ENCODE peak calls at places on chromosome 5, in nine cellular contexts. One of them, this sample, is unnamed.

GRCh38 chr5:140400730-140401361 is 787 bp upstream of the ANKHD1 start:
- DNase-seq in astrocyte of the cerebellum: peak
- DNase-seq in colonic mucosa: peak
- DNase-seq in IMR-90: peak
- DNase-seq in NB4: peak
- DNase-seq in natural killer cell: peak
- DNase-seq in GM06990: peak
- DNase-seq in AG04450: peak
- DNase-seq in heart right ventricle: peak
- DNase-seq in this sample: peak

GRCh38 chr5:59793000-59793399 is 100.5 kb downstream of the PDE4D start:
- DNase-seq in astrocyte of the cerebellum: peak
- DNase-seq in colonic mucosa: peak
- DNase-seq in IMR-90: peak
- DNase-seq in NB4: peak
- DNase-seq in natural killer cell: no peak
- DNase-seq in GM06990: no peak
- DNase-seq in AG04450: peak
- DNase-seq in heart right ventricle: peak
- DNase-seq in this sample: no peak

GRCh38 chr5:138077064-138077696 is 6.7 kb upstream of the WNT8A start:
- DNase-seq in astrocyte of the cerebellum: peak
- DNase-seq in colonic mucosa: peak
- DNase-seq in IMR-90: peak
- DNase-seq in NB4: peak
- DNase-seq in natural killer cell: no peak
- DNase-seq in GM06990: no peak
- DNase-seq in AG04450: peak
- DNase-seq in heart right ventricle: no peak
- DNase-seq in this sample: no peak

GRCh38 chr5:6596388-6596787 is 36.5 kb downstream of the NSUN2 start:
- DNase-seq in astrocyte of the cerebellum: no peak
- DNase-seq in colonic mucosa: no peak
- DNase-seq in IMR-90: no peak
- DNase-seq in NB4: no peak
- DNase-seq in natural killer cell: no peak
- DNase-seq in GM06990: no peak
- DNase-seq in AG04450: no peak
- DNase-seq in heart right ventricle: no peak
- DNase-seq in this sample: no peak

GRCh38 chr5:66246621-66247020 is 102.5 kb downstream of the SREK1 start:
- DNase-seq in astrocyte of the cerebellum: peak
- DNase-seq in colonic mucosa: no peak
- DNase-seq in IMR-90: peak
- DNase-seq in NB4: no peak
- DNase-seq in natural killer cell: no peak
- DNase-seq in GM06990: no peak
- DNase-seq in AG04450: peak
- DNase-seq in heart right ventricle: no peak
- DNase-seq in this sample: no peak

GRCh38 chr5:3299441-3299840 is 296.2 kb upstream of the IRX1 start:
- DNase-seq in astrocyte of the cerebellum: no peak
- DNase-seq in colonic mucosa: no peak
- DNase-seq in IMR-90: no peak
- DNase-seq in NB4: no peak
- DNase-seq in natural killer cell: no peak
- DNase-seq in GM06990: no peak
- DNase-seq in AG04450: no peak
- DNase-seq in heart right ventricle: no peak
- DNase-seq in this sample: no peak

GRCh38 chr5:144832416-144832815 is 661.7 kb downstream of the KCTD16 start:
- DNase-seq in astrocyte of the cerebellum: no peak
- DNase-seq in colonic mucosa: no peak
- DNase-seq in IMR-90: no peak
- DNase-seq in NB4: no peak
- DNase-seq in natural killer cell: no peak
- DNase-seq in GM06990: no peak
- DNase-seq in AG04450: no peak
- DNase-seq in heart right ventricle: no peak
- DNase-seq in this sample: no peak

GRCh38 chr5:125992050-125992449 is 431.2 kb upstream of the GRAMD2B start:
- DNase-seq in astrocyte of the cerebellum: no peak
- DNase-seq in colonic mucosa: no peak
- DNase-seq in IMR-90: no peak
- DNase-seq in NB4: no peak
- DNase-seq in natural killer cell: no peak
- DNase-seq in GM06990: no peak
- DNase-seq in AG04450: no peak
- DNase-seq in heart right ventricle: no peak
- DNase-seq in this sample: no peak

GRCh38 chr5:80704221-80704620 is 49.4 kb upstream of the DHFR start:
- DNase-seq in astrocyte of the cerebellum: no peak
- DNase-seq in colonic mucosa: no peak
- DNase-seq in IMR-90: no peak
- DNase-seq in NB4: no peak
- DNase-seq in natural killer cell: no peak
- DNase-seq in GM06990: no peak
- DNase-seq in AG04450: no peak
- DNase-seq in heart right ventricle: no peak
- DNase-seq in this sample: no peak

GRCh38 chr5:16983022-16983639 is 47.0 kb upstream of the MYO10 start:
- DNase-seq in astrocyte of the cerebellum: no peak
- DNase-seq in colonic mucosa: no peak
- DNase-seq in IMR-90: no peak
- DNase-seq in NB4: no peak
- DNase-seq in natural killer cell: no peak
- DNase-seq in GM06990: no peak
- DNase-seq in AG04450: no peak
- DNase-seq in heart right ventricle: no peak
- DNase-seq in this sample: no peak

GRCh38 chr5:76204713-76205112 is 121.5 kb downstream of the SV2C start:
- DNase-seq in astrocyte of the cerebellum: no peak
- DNase-seq in colonic mucosa: peak
- DNase-seq in IMR-90: no peak
- DNase-seq in NB4: no peak
- DNase-seq in natural killer cell: no peak
- DNase-seq in GM06990: no peak
- DNase-seq in AG04450: no peak
- DNase-seq in heart right ventricle: no peak
- DNase-seq in this sample: no peak

GRCh38 chr5:172046613-172047012 is 40.2 kb upstream of the FBXW11 start:
- DNase-seq in astrocyte of the cerebellum: no peak
- DNase-seq in colonic mucosa: no peak
- DNase-seq in IMR-90: no peak
- DNase-seq in NB4: no peak
- DNase-seq in natural killer cell: no peak
- DNase-seq in GM06990: no peak
- DNase-seq in AG04450: no peak
- DNase-seq in heart right ventricle: no peak
- DNase-seq in this sample: no peak

GRCh38 chr5:8098044-8098443 is 229.1 kb downstream of the MTRR start:
- DNase-seq in astrocyte of the cerebellum: no peak
- DNase-seq in colonic mucosa: no peak
- DNase-seq in IMR-90: no peak
- DNase-seq in NB4: no peak
- DNase-seq in natural killer cell: no peak
- DNase-seq in GM06990: no peak
- DNase-seq in AG04450: no peak
- DNase-seq in heart right ventricle: no peak
- DNase-seq in this sample: no peak

GRCh38 chr5:68077349-68077894 is 138.1 kb upstream of the PIK3R1 start:
- DNase-seq in astrocyte of the cerebellum: no peak
- DNase-seq in colonic mucosa: no peak
- DNase-seq in IMR-90: no peak
- DNase-seq in NB4: no peak
- DNase-seq in natural killer cell: no peak
- DNase-seq in GM06990: no peak
- DNase-seq in AG04450: no peak
- DNase-seq in heart right ventricle: no peak
- DNase-seq in this sample: no peak

GRCh38 chr5:96548941-96549340 is 113.2 kb upstream of the CAST start:
- DNase-seq in astrocyte of the cerebellum: no peak
- DNase-seq in colonic mucosa: no peak
- DNase-seq in IMR-90: no peak
- DNase-seq in NB4: no peak
- DNase-seq in natural killer cell: no peak
- DNase-seq in GM06990: no peak
- DNase-seq in AG04450: no peak
- DNase-seq in heart right ventricle: no peak
- DNase-seq in this sample: no peak

GRCh38 chr5:23208959-23209431 is 298.4 kb upstream of the PRDM9 start:
- DNase-seq in astrocyte of the cerebellum: no peak
- DNase-seq in colonic mucosa: no peak
- DNase-seq in IMR-90: peak
- DNase-seq in NB4: peak
- DNase-seq in natural killer cell: no peak
- DNase-seq in GM06990: no peak
- DNase-seq in AG04450: no peak
- DNase-seq in heart right ventricle: no peak
- DNase-seq in this sample: no peak

GRCh38 chr5:172959824-172960799 is 888 bp downstream of the RPL26L1 start:
- DNase-seq in astrocyte of the cerebellum: no peak
- DNase-seq in colonic mucosa: no peak
- DNase-seq in IMR-90: no peak
- DNase-seq in NB4: no peak
- DNase-seq in natural killer cell: no peak
- DNase-seq in GM06990: no peak
- DNase-seq in AG04450: no peak
- DNase-seq in heart right ventricle: no peak
- DNase-seq in this sample: no peak

GRCh38 chr5:35780236-35780635 is 76.5 kb upstream of the IL7R start:
- DNase-seq in astrocyte of the cerebellum: no peak
- DNase-seq in colonic mucosa: no peak
- DNase-seq in IMR-90: no peak
- DNase-seq in NB4: no peak
- DNase-seq in natural killer cell: no peak
- DNase-seq in GM06990: no peak
- DNase-seq in AG04450: no peak
- DNase-seq in heart right ventricle: no peak
- DNase-seq in this sample: no peak
- TF ChIP-seq CTCF in astrocyte of the cerebellum: no peak
- TF ChIP-seq CTCF in colonic mucosa: no peak
- TF ChIP-seq CTCF in IMR-90: no peak
- TF ChIP-seq CTCF in NB4: no peak
- TF ChIP-seq CTCF in natural killer cell: no peak
- TF ChIP-seq CTCF in GM06990: no peak
- TF ChIP-seq CTCF in AG04450: no peak
- TF ChIP-seq CTCF in heart right ventricle: no peak
- TF ChIP-seq CTCF in this sample: no peak

DNA sequence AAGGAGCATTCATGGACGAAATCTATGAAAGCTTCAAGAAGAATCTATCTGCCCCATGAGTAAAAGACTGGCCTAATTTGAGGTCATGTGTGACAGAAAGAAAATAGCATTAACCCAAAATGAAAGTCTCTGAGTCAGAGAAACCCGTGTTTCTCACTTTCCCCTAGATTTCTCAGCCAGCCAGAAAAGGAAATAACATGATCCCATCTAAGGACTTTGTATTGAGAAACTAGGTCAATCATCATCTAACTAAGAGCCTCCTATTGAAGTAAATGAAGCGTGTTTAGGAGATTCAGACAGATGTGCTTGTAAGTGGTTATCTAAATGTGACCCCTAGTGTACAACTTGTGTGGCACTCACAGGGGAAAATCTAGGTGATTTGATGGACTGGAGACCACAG is 77.3 kb upstream of the ZNF366 start:
- DNase-seq in astrocyte of the cerebellum: no peak
- DNase-seq in colonic mucosa: no peak
- DNase-seq in IMR-90: no peak
- DNase-seq in NB4: no peak
- DNase-seq in natural killer cell: no peak
- DNase-seq in GM06990: peak
- DNase-seq in AG04450: no peak
- DNase-seq in heart right ventricle: no peak
- DNase-seq in this sample: no peak
- TF ChIP-seq CTCF in astrocyte of the cerebellum: no peak
- TF ChIP-seq CTCF in colonic mucosa: no peak
- TF ChIP-seq CTCF in IMR-90: no peak
- TF ChIP-seq CTCF in NB4: no peak
- TF ChIP-seq CTCF in natural killer cell: no peak
- TF ChIP-seq CTCF in GM06990: peak
- TF ChIP-seq CTCF in AG04450: no peak
- TF ChIP-seq CTCF in heart right ventricle: no peak
- TF ChIP-seq CTCF in this sample: no peak

DNA sequence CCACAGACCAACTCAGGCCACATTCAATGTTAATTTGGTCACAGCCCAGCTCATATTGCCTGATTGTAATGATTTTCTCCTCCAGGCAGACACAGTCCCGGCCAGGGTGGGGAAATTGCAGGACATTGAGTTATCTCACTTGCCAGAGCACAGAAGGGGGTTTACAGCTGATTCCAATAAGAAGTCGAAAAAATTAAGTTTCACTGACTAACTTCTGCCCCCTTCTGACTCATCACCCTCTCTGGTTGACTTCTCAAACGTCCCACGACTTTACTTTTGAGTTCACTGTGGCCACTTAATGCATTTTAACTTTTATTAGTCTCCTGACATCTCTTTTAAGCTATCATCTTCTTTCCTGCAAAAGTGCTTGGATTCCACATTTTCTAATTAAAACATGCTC is 321.4 kb upstream of the WWC1 start:
- DNase-seq in astrocyte of the cerebellum: peak
- DNase-seq in colonic mucosa: no peak
- DNase-seq in IMR-90: peak
- DNase-seq in NB4: no peak
- DNase-seq in natural killer cell: no peak
- DNase-seq in GM06990: no peak
- DNase-seq in AG04450: no peak
- DNase-seq in heart right ventricle: no peak
- DNase-seq in this sample: no peak
- TF ChIP-seq CTCF in astrocyte of the cerebellum: no peak
- TF ChIP-seq CTCF in colonic mucosa: no peak
- TF ChIP-seq CTCF in IMR-90: peak
- TF ChIP-seq CTCF in NB4: no peak
- TF ChIP-seq CTCF in natural killer cell: no peak
- TF ChIP-seq CTCF in GM06990: no peak
- TF ChIP-seq CTCF in AG04450: no peak
- TF ChIP-seq CTCF in heart right ventricle: no peak
- TF ChIP-seq CTCF in this sample: no peak

DNA sequence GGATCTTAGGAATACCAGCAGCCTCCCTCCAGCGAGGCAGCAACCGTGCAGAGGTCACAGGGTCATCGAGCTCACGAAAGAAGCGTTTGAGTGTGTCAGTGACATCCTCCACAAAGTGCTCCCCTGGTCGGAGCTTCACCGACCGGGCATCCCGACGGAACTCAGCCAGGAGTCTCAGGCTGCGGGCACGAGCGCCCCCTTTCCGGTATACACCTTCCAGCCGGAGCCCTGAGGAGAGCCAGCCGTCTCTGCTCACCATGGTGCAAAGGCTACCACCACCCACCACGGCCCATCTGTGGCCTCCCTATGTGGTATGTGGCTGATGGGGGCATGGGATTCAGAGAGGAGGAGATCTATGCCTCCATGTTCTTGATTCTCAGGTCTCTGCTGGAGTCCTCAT is 10.8 kb upstream of the FCHSD1 start:
- DNase-seq in astrocyte of the cerebellum: no peak
- DNase-seq in colonic mucosa: no peak
- DNase-seq in IMR-90: no peak
- DNase-seq in NB4: no peak
- DNase-seq in natural killer cell: no peak
- DNase-seq in GM06990: no peak
- DNase-seq in AG04450: no peak
- DNase-seq in heart right ventricle: no peak
- DNase-seq in this sample: no peak
- TF ChIP-seq CTCF in astrocyte of the cerebellum: no peak
- TF ChIP-seq CTCF in colonic mucosa: no peak
- TF ChIP-seq CTCF in IMR-90: no peak
- TF ChIP-seq CTCF in NB4: no peak
- TF ChIP-seq CTCF in natural killer cell: no peak
- TF ChIP-seq CTCF in GM06990: no peak
- TF ChIP-seq CTCF in AG04450: no peak
- TF ChIP-seq CTCF in heart right ventricle: no peak
- TF ChIP-seq CTCF in this sample: no peak

This sample was measured in type B pancreatic cell.